ENCODE peak calls at places on chromosomes 16 and 17, in seven cellular contexts. E, M, O, B, Z, U and Q are unnamed samples.
A peak's percentile ranks its signal among the peaks of the same experiment; 100 is the strongest.

GRCh38 chr17:83193336-83194188 is 114.2 kb downstream of the METRNL start:
- DNase-seq in E (no peak), B (peak; percentile 45), O (peak; percentile 48), M (peak; percentile 21), U (no peak), Z (no peak), Q (no peak)

GRCh38 chr17:78032166-78032565 is 73.7 kb downstream of the TNRC6C start:
- DNase-seq in E (no peak), Z (no peak), B (peak; percentile 77), O (no peak), U (no peak), M (no peak), Q (no peak)

GRCh38 chr16:4696172-4696904 is 3.0 kb downstream of the NUDT16L1 start:
- DNase-seq in M (peak; percentile 75), Z (no peak), E (no peak), O (peak; percentile 81), B (no peak), U (no peak), Q (peak; percentile 49)

GRCh38 chr17:2904135-2904534 is 107.9 kb downstream of the RAP1GAP2 start:
- DNase-seq in M (peak; percentile 72), O (peak; percentile 82), Z (peak; percentile 6), B (peak; percentile 33), E (no peak), U (no peak), Q (no peak)

GRCh38 chr17:82776454-82776853 is 24.6 kb downstream of the TBCD start:
- DNase-seq in E (no peak), U (no peak), M (no peak), B (no peak), Z (no peak), O (peak; percentile 23), Q (no peak)

GRCh38 chr16:88955906-88956305 is 21.1 kb downstream of the CBFA2T3 start:
- DNase-seq in O (peak; percentile 29), B (no peak), Z (no peak), M (no peak), U (no peak), E (no peak), Q (no peak)

GRCh38 chr17:4236456-4236855 is 27.3 kb downstream of the ANKFY1 start:
- DNase-seq in M (no peak), B (peak; percentile 35), U (no peak), Z (no peak), E (no peak), O (no peak), Q (no peak)

GRCh38 chr16:31664683-31665482 is 137.2 kb downstream of the AHSP start:
- DNase-seq in E (no peak), O (no peak), Z (no peak), M (no peak), B (peak; percentile 34), U (no peak), Q (no peak)

GRCh38 chr17:40071720-40072480 is 9.1 kb downstream of the THRA start:
- DNase-seq in M (peak; percentile 77), E (peak; percentile 19), Z (no peak), B (peak; percentile 50), O (peak; percentile 81), U (peak; percentile 65), Q (peak; percentile 81)